ENCODE peak calls at places on chromosomes 4 and X, in six cellular contexts. L is fibroblast of pulmonary artery, M is iris pigment epithelial cell, Q is HEK293T, E is PC-3, F is endothelial cell. V is an unnamed sample.

GRCh38 chr4:75841641-75842520 is 60.4 kb downstream of the PPEF2 start:
- DNase-seq in M (peak), L (peak), E (no peak), F (no peak), Q (no peak), V (peak)

GRCh38 chr4:163892417-163892816 is 397.9 kb downstream of the TMA16 start:
- DNase-seq in E (no peak), Q (no peak), M (no peak), F (no peak), L (no peak), V (no peak)

GRCh38 chr4:100391913-100392312 is 125.9 kb downstream of the EMCN start:
- DNase-seq in Q (no peak), L (peak), E (peak), M (peak), F (no peak), V (no peak)

GRCh38 chrX:103586314-103586646 is 965 bp downstream of the TCEAL4 start:
- DNase-seq in E (peak), Q (no peak), F (peak), L (peak), M (peak), V (no peak)

GRCh38 chr4:17577660-17578481 is 873 bp downstream of the LAP3 start:
- DNase-seq in E (peak), F (peak), M (peak), Q (peak), L (peak), V (no peak)

GRCh38 chr4:129583868-129584267 is 487.9 kb downstream of the C4orf33 start:
- DNase-seq in F (no peak), Q (no peak), M (no peak), E (no peak), L (peak), V (no peak)

GRCh38 chr4:70829015-70829414 is 10.7 kb downstream of the GRSF1 start:
- DNase-seq in Q (no peak), M (no peak), E (no peak), L (no peak), F (no peak), V (no peak)

GRCh38 chrX:112826020-112826419 is 14.6 kb downstream of the AMOT start:
- DNase-seq in Q (no peak), E (no peak), L (no peak), M (no peak), F (no peak), V (no peak)

GRCh38 chr4:98506462-98507132 is 151.8 kb downstream of the TSPAN5 start:
- DNase-seq in F (peak), Q (peak), M (no peak), L (no peak), E (no peak), V (peak)

GRCh38 chrX:124194903-124195302 is 137.6 kb upstream of the TEX13D start:
- DNase-seq in E (no peak), L (no peak), F (no peak), Q (no peak), M (no peak), V (no peak)

GRCh38 chr4:71211748-71212147 is 127.1 kb upstream of the SLC4A4 start:
- DNase-seq in Q (no peak), E (no peak), L (no peak), M (no peak), F (no peak), V (no peak)

GRCh38 chr4:23856630-23857029 is 33.2 kb downstream of the PPARGC1A start:
- DNase-seq in M (no peak), Q (no peak), E (peak), L (no peak), F (no peak), V (no peak)

GRCh38 chr4:135411251-135411650 is 1209.7 kb upstream of the PABPC4L start:
- DNase-seq in F (no peak), E (no peak), Q (no peak), L (no peak), M (no peak), V (no peak)

GRCh38 chr4:168071304-168071703 is 21.0 kb upstream of the ANXA10 start:
- DNase-seq in L (no peak), Q (no peak), E (peak), M (no peak), F (no peak), V (no peak)

GRCh38 chr4:42083816-42084215 is 68.6 kb downstream of the BEND4 start:
- DNase-seq in F (no peak), E (no peak), L (no peak), Q (no peak), M (no peak), V (no peak)

GRCh38 chrX:134721766-134722532 is 63.7 kb upstream of the PLAC1 start:
- DNase-seq in Q (no peak), L (peak), F (no peak), M (peak), E (peak), V (no peak)

GRCh38 chr4:1258457-1258856 is 9.5 kb upstream of the CTBP1 start:
- DNase-seq in M (no peak), F (no peak), L (no peak), Q (no peak), E (no peak), V (no peak)

GRCh38 chrX:74009041-74009440 is 294.9 kb upstream of the ZCCHC13 start:
- DNase-seq in L (no peak), E (no peak), F (no peak), M (peak), Q (no peak), V (no peak)

GRCh38 chrX:100680756-100681155 is 36.8 kb downstream of the SRPX2 start:
- DNase-seq in Q (no peak), F (no peak), E (no peak), M (peak), L (no peak), V (no peak)

GRCh38 chrX:19869195-19869594 is 18.2 kb downstream of the SH3KBP1 start:
- DNase-seq in F (no peak), E (no peak), Q (no peak), L (no peak), M (no peak), V (no peak)

GRCh38 chr4:27474691-27475090 is 614.0 kb downstream of the STIM2 start:
- DNase-seq in M (no peak), L (no peak), F (no peak), E (peak), Q (no peak), V (no peak)

GRCh38 chr4:661856-662761 is 12.0 kb downstream of the ATP5ME start:
- DNase-seq in L (no peak), M (no peak), E (no peak), Q (no peak), F (no peak), V (no peak)

GRCh38 chrX:15863944-15864491 is 9.4 kb upstream of the AP1S2 start:
- DNase-seq in F (no peak), E (no peak), M (no peak), L (no peak), Q (no peak), V (no peak)

GRCh38 chrX:747176-747575 is 116.6 kb downstream of the SHOX start:
- DNase-seq in L (no peak), E (no peak), M (no peak), Q (no peak), F (no peak), V (no peak)

GRCh38 chr4:6404611-6405416 is 67.6 kb downstream of the PPP2R2C start:
- DNase-seq in F (no peak), E (no peak), L (no peak), Q (no peak), M (no peak), V (no peak)

GRCh38 chr4:126738926-126739325 is 893.8 kb upstream of the INTU start:
- DNase-seq in L (no peak), Q (no peak), E (peak), M (peak), F (no peak), V (no peak)

GRCh38 chr4:3010998-3011397 is 47.6 kb downstream of the GRK4 start:
- DNase-seq in M (peak), Q (no peak), E (peak), L (peak), F (no peak), V (no peak)

GRCh38 chr4:85778809-85779124 is 303.8 kb downstream of the ARHGAP24 start:
- DNase-seq in F (no peak), E (peak), L (peak), Q (no peak), M (peak), V (no peak)

GRCh38 chrX:13936804-13937203 is 92.9 kb downstream of the GEMIN8 start:
- DNase-seq in Q (no peak), F (no peak), M (no peak), E (no peak), L (no peak), V (no peak)

GRCh38 chr4:108465886-108466491 is 154.4 kb upstream of the RPL34 start:
- DNase-seq in E (no peak), F (no peak), Q (no peak), L (no peak), M (no peak), V (no peak)

GRCh38 chrX:57289089-57289488 is 2.6 kb downstream of the FAAH2 start:
- DNase-seq in F (no peak), Q (no peak), L (no peak), M (no peak), E (peak), V (no peak)

GRCh38 chr4:4492161-4492847 is 49.5 kb downstream of the STX18 start:
- DNase-seq in M (peak), L (peak), E (no peak), F (no peak), Q (no peak), V (no peak)

GRCh38 chr4:138113819-138114415 is 128.2 kb downstream of the SLC7A11 start:
- DNase-seq in M (peak), F (no peak), E (peak), Q (no peak), L (peak), V (no peak)

GRCh38 chr4:93788712-93789111 is 39.8 kb upstream of the ATOH1 start:
- DNase-seq in F (peak), L (peak), Q (peak), E (peak), M (peak), V (peak)

GRCh38 chrX:118495061-118495921 is at the start of gene DOCK11:
- DNase-seq in L (peak), F (peak), Q (peak), M (peak), E (peak), V (peak)

GRCh38 chr4:83890231-83890630 is 354.3 kb downstream of the GPAT3 start:
- DNase-seq in F (no peak), Q (no peak), M (peak), L (peak), E (peak), V (no peak)